ENCODE peak calls at places on chromosomes 4 and X, in nine cellular contexts. K, Q, E, Z, S, F, W, G and J are unnamed samples.

GRCh38 chr4:147853706-147854105 is 121.8 kb downstream of the ARHGAP10 start:
- DNase-seq in G (no peak), Q (no peak), Z (peak; percentile 89), K (no peak), F (no peak), W (no peak), E (no peak), S (no peak), J (no peak)

GRCh38 chr4:72895408-72895807 is 174.1 kb downstream of the COX18 start:
- DNase-seq in F (no peak), E (no peak), K (no peak), Z (no peak), W (no peak), G (no peak), Q (no peak), S (no peak), J (no peak)

GRCh38 chrX:7218321-7219152 is 70.6 kb upstream of the PUDP start:
- DNase-seq in S (no peak), E (no peak), G (no peak), F (no peak), Q (no peak), Z (no peak), W (no peak), K (no peak), J (no peak)

GRCh38 chr4:171516694-171517093 is 296.5 kb upstream of the GALNTL6 start:
- DNase-seq in Z (no peak), Q (no peak), W (no peak), K (no peak), E (no peak), S (no peak), G (no peak), F (no peak), J (no peak)

GRCh38 chr4:112431158-112431557 is 84.8 kb downstream of the NEUROG2 start:
- DNase-seq in K (no peak), G (no peak), E (no peak), S (no peak), F (no peak), Q (no peak), W (no peak), Z (no peak), J (no peak)

GRCh38 chrX:7109838-7110793 is 37.4 kb upstream of the STS start:
- DNase-seq in Q (no peak), K (no peak), W (no peak), S (no peak), F (no peak), E (no peak), Z (no peak), G (no peak), J (no peak)

GRCh38 chr4:127997534-127998388 is 32.6 kb downstream of the ABHD18 start:
- DNase-seq in E (no peak), K (no peak), Q (peak; percentile 16), W (peak; percentile 40), G (no peak), F (no peak), S (no peak), Z (peak; percentile 43), J (peak; percentile 53)

GRCh38 chr4:150216725-150217124 is 138.5 kb downstream of the DCLK2 start:
- DNase-seq in Z (no peak), F (no peak), Q (no peak), S (no peak), G (no peak), W (no peak), E (no peak), K (no peak), J (no peak)

GRCh38 chr4:80305466-80305865 is 30.1 kb upstream of the CFAP299 start:
- DNase-seq in K (no peak), W (no peak), E (peak; percentile 41), S (no peak), Z (peak; percentile 84), F (no peak), Q (no peak), G (no peak), J (peak; percentile 94)

GRCh38 chrX:133607419-133608348 is 192.4 kb upstream of the GPC4 start:
- DNase-seq in G (no peak), Q (peak; percentile 23), F (no peak), Z (no peak), E (no peak), K (no peak), W (no peak), S (no peak), J (no peak)